ENCODE peak calls at places on chromosomes 7 and 10, in four cellular contexts. W, Q, X and H are unnamed samples.

GRCh38 chr10:115937756-115938032 is 335.3 kb downstream of the GFRA1 start:
- DNase-seq in W (no peak), Q (no peak), X (no peak), H (no peak)

GRCh38 chr10:122140477-122140902 is 130.6 kb upstream of the BTBD16 start:
- DNase-seq in W (no peak), Q (no peak), X (no peak), H (no peak)

GRCh38 chr7:7681191-7681935 is 37.0 kb downstream of the RPA3 start:
- DNase-seq in W (no peak), Q (peak), X (peak), H (peak)

GRCh38 chr10:113252650-113253560 is 299.9 kb upstream of the HABP2 start:
- DNase-seq in W (no peak), Q (peak), X (no peak), H (no peak)

GRCh38 chr7:1630700-1631336 is 39.3 kb upstream of the ELFN1 start:
- DNase-seq in W (no peak), Q (no peak), X (no peak), H (no peak)

GRCh38 chr7:50436133-50436802 is 13.9 kb downstream of the FIGNL1 start:
- DNase-seq in W (no peak), Q (no peak), X (no peak), H (no peak)

GRCh38 chr7:120805636-120806388 is 52.1 kb downstream of the TSPAN12 start:
- DNase-seq in W (peak), Q (peak), X (peak), H (no peak)

GRCh38 chr7:41097501-41097900 is 605.4 kb downstream of the INHBA start:
- DNase-seq in W (no peak), Q (no peak), X (no peak), H (no peak)

GRCh38 chr7:85686410-85687181 is 499.7 kb upstream of the SEMA3D start:
- DNase-seq in W (no peak), Q (no peak), X (no peak), H (no peak)

GRCh38 chr10:70779088-70779487 is 6.1 kb downstream of the TBATA start:
- DNase-seq in W (no peak), Q (no peak), X (no peak), H (peak)

GRCh38 chr7:129091484-129092002 is 36.6 kb upstream of the TNPO3 start:
- DNase-seq in W (peak), Q (peak), X (peak), H (peak)

GRCh38 chr10:114261116-114261515 is 22.1 kb downstream of the VWA2 start:
- DNase-seq in W (no peak), Q (no peak), X (no peak), H (peak)

GRCh38 chr7:117600912-117601311 is 121.1 kb downstream of the CFTR start:
- DNase-seq in W (no peak), Q (no peak), X (no peak), H (no peak)

GRCh38 chr10:49138361-49138891 is 4.6 kb upstream of the FAM170B start:
- DNase-seq in W (no peak), Q (no peak), X (no peak), H (peak)

GRCh38 chr10:75672272-75672671 is 240.8 kb downstream of the LRMDA start:
- DNase-seq in W (no peak), Q (no peak), X (no peak), H (no peak)

GRCh38 chr7:133530682-133531081 is 277.8 kb downstream of the EXOC4 start:
- DNase-seq in W (no peak), Q (no peak), X (no peak), H (no peak)

GRCh38 chr10:79195091-79195923 is 126.5 kb downstream of the ZMIZ1 start:
- DNase-seq in W (peak), Q (peak), X (peak), H (peak)

GRCh38 chr10:103833731-103834365 is 21.5 kb downstream of the SH3PXD2A start:
- DNase-seq in W (no peak), Q (peak), X (no peak), H (no peak)

GRCh38 chr7:18414885-18415284 is 80.7 kb upstream of the HDAC9 start:
- DNase-seq in W (no peak), Q (no peak), X (no peak), H (no peak)

GRCh38 chr10:97445722-97446639 is at the start of the genes EXOSC1 and ZDHHC16:
- DNase-seq in W (peak), Q (peak), X (peak), H (peak)

GRCh38 chr7:74544706-74545469 is 91.2 kb downstream of the GTF2IRD1 start:
- DNase-seq in W (peak), Q (peak), X (peak), H (no peak)

GRCh38 chr10:128990986-128991385 is 476.1 kb upstream of the MGMT start:
- DNase-seq in W (no peak), Q (no peak), X (no peak), H (no peak)

GRCh38 chr7:66352071-66352470 is 146.9 kb downstream of the TPST1 start:
- DNase-seq in W (no peak), Q (peak), X (no peak), H (no peak)

GRCh38 chr7:132815696-132816334 is 239.5 kb upstream of the PLXNA4 start:
- DNase-seq in W (no peak), Q (peak), X (no peak), H (no peak)

GRCh38 chr10:109587366-109587765 is 335.9 kb downstream of the XPNPEP1 start:
- DNase-seq in W (no peak), Q (no peak), X (no peak), H (no peak)

GRCh38 chr10:31630866-31631567 is 297.6 kb downstream of the ARHGAP12 start:
- DNase-seq in W (no peak), Q (no peak), X (no peak), H (no peak)

GRCh38 chr10:17709492-17709891 is 42.5 kb upstream of the TMEM236 start:
- DNase-seq in W (no peak), Q (no peak), X (no peak), H (no peak)

GRCh38 chr7:143043391-143043790 is 8.8 kb upstream of the OR6V1 start:
- DNase-seq in W (no peak), Q (no peak), X (no peak), H (no peak)

GRCh38 chr7:138429577-138430250 is 30.3 kb upstream of the TRIM24 start:
- DNase-seq in W (no peak), Q (no peak), X (no peak), H (no peak)

GRCh38 chr10:640673-641045 is 48.8 kb downstream of the DIP2C start:
- DNase-seq in W (no peak), Q (no peak), X (no peak), H (no peak)

GRCh38 chr10:1393481-1393880 is 337.3 kb downstream of the WDR37 start:
- DNase-seq in W (no peak), Q (no peak), X (no peak), H (no peak)

GRCh38 chr7:100503350-100503735 is 19.6 kb downstream of the NYAP1 start:
- DNase-seq in W (no peak), Q (no peak), X (no peak), H (no peak)